ENCODE peak calls at places on chromosomes 12 and 14, in five cellular contexts. X is brain microvascular endothelial cell, J is neural crest cell, Y is lower leg skin, D is epithelial cell of esophagus. R is an unnamed sample.

GRCh38 chr12:119328111-119328510 is 6.4 kb upstream of the CCDC60 start:
- DNase-seq in X (no peak), J (peak; percentile 29), Y (no peak), D (no peak), R (peak; percentile 82)

GRCh38 chr12:11771895-11772502 is 122.5 kb downstream of the ETV6 start:
- DNase-seq in X (peak; percentile 41), J (no peak), Y (no peak), D (peak; percentile 22), R (no peak)

GRCh38 chr12:101620762-101621133 is 26.0 kb downstream of the MYBPC1 start:
- DNase-seq in X (no peak), J (no peak), Y (no peak), D (no peak), R (no peak)

GRCh38 chr12:116628450-116628793 is 69.2 kb downstream of the MAP1LC3B2 start:
- DNase-seq in X (no peak), J (no peak), Y (no peak), D (no peak), R (no peak)

GRCh38 chr12:4116251-4117111 is 157.1 kb upstream of the CCND2 start:
- DNase-seq in X (peak; percentile 83), J (no peak), Y (no peak), D (peak; percentile 77), R (peak; percentile 64)

GRCh38 chr14:69574266-69574953 is at the start of gene CCDC177:
- DNase-seq in X (peak; percentile 43), J (peak; percentile 74), Y (peak; percentile 17), D (peak; percentile 76), R (peak; percentile 75)

GRCh38 chr14:104732355-104732804 is 8.4 kb downstream of the ADSS1 start:
- DNase-seq in X (no peak), J (no peak), Y (no peak), D (peak; percentile 47), R (no peak)

GRCh38 chr12:12913626-12914388 is 22.4 kb downstream of the GPRC5A start:
- DNase-seq in X (no peak), J (no peak), Y (no peak), D (no peak), R (no peak)

GRCh38 chr12:112543666-112544185 is 125.0 kb downstream of the PTPN11 start:
- DNase-seq in X (no peak), J (no peak), Y (no peak), D (no peak), R (no peak)

GRCh38 chr12:90978117-90978770 is 23.3 kb upstream of the CCER1 start:
- DNase-seq in X (peak; percentile 28), J (no peak), Y (no peak), D (peak; percentile 61), R (no peak)

GRCh38 chr12:27537855-27538675 is 14.1 kb downstream of the PPFIBP1 start:
- DNase-seq in X (no peak), J (no peak), Y (no peak), D (no peak), R (no peak)

GRCh38 chr12:94553130-94553519 is 93.5 kb upstream of the CEP83 start:
- DNase-seq in X (peak; percentile 91), J (no peak), Y (no peak), D (peak; percentile 85), R (no peak)

GRCh38 chr14:71138236-71139057 is 231.2 kb downstream of the PCNX1 start:
- DNase-seq in X (no peak), J (no peak), Y (no peak), D (no peak), R (no peak)

GRCh38 chr14:93997082-93997481 is at the start of gene CCDC197:
- DNase-seq in X (no peak), J (no peak), Y (no peak), D (peak; percentile 21), R (no peak)

GRCh38 chr12:67701121-67701520 is 52.6 kb downstream of the DYRK2 start:
- DNase-seq in X (peak; percentile 62), J (no peak), Y (no peak), D (peak; percentile 57), R (no peak)

GRCh38 chr12:11729439-11730150 is 80.1 kb downstream of the ETV6 start:
- DNase-seq in X (no peak), J (no peak), Y (no peak), D (peak; percentile 39), R (no peak)

GRCh38 chr12:47088021-47088944 is 8.5 kb upstream of the AMIGO2 start:
- DNase-seq in X (peak; percentile 56), J (no peak), Y (no peak), D (peak; percentile 96), R (no peak)

GRCh38 chr14:100067971-100068959 is 3.0 kb downstream of the EVL start:
- DNase-seq in X (peak; percentile 48), J (no peak), Y (peak; percentile 44), D (peak; percentile 93), R (no peak)

GRCh38 chr14:99510556-99511139 is 29.4 kb downstream of the CCNK start:
- DNase-seq in X (no peak), J (no peak), Y (no peak), D (no peak), R (no peak)

GRCh38 chr12:8482446-8483080 is 26.8 kb downstream of the CLEC6A start:
- DNase-seq in X (no peak), J (no peak), Y (no peak), D (no peak), R (no peak)

GRCh38 chr12:110528277-110528839 is 26.2 kb downstream of the RAD9B start:
- DNase-seq in X (no peak), J (no peak), Y (no peak), D (no peak), R (no peak)

GRCh38 chr12:124392991-124393790 is 98.3 kb downstream of the RFLNA start:
- DNase-seq in X (peak; percentile 35), J (no peak), Y (no peak), D (peak; percentile 27), R (peak; percentile 67)

GRCh38 chr12:19572920-19573558 is 133.7 kb downstream of the AEBP2 start:
- DNase-seq in X (peak; percentile 69), J (peak; percentile 9), Y (no peak), D (peak; percentile 65), R (peak; percentile 86)

GRCh38 chr14:69614592-69614991 is 3.2 kb downstream of the SUSD6 start:
- DNase-seq in X (no peak), J (no peak), Y (peak; percentile 65), D (no peak), R (no peak)

GRCh38 chr14:58919262-58919661 is 269.2 kb upstream of the DAAM1 start:
- DNase-seq in X (no peak), J (no peak), Y (no peak), D (no peak), R (no peak)

GRCh38 chr14:52077261-52077984 is 8.6 kb upstream of the NID2 start:
- DNase-seq in X (peak; percentile 24), J (no peak), Y (no peak), D (no peak), R (no peak)

GRCh38 chr12:2756756-2757155 is 38.0 kb upstream of the FKBP4 start:
- DNase-seq in X (no peak), J (no peak), Y (no peak), D (no peak), R (peak; percentile 60)

GRCh38 chr12:45543887-45544286 is 185.6 kb upstream of the ARID2 start:
- DNase-seq in X (peak; percentile 73), J (peak; percentile 33), Y (peak; percentile 47), D (peak; percentile 85), R (peak; percentile 64)

GRCh38 chr12:121678721-121679300 is 9.4 kb upstream of the MORN3 start:
- DNase-seq in X (no peak), J (no peak), Y (no peak), D (no peak), R (no peak)

GRCh38 chr12:104458645-104459555 is 2.2 kb downstream of the CHST11 start:
- DNase-seq in X (no peak), J (no peak), Y (no peak), D (peak; percentile 50), R (no peak)

GRCh38 chr12:18794000-18794399 is 56.1 kb downstream of the CAPZA3 start:
- DNase-seq in X (no peak), J (no peak), Y (no peak), D (no peak), R (no peak)

GRCh38 chr14:104601786-104602185 is 2.8 kb downstream of the TMEM179 start:
- DNase-seq in X (no peak), J (no peak), Y (no peak), D (no peak), R (no peak)

GRCh38 chr12:63949902-63950301 is 105.4 kb downstream of the SRGAP1 start:
- DNase-seq in X (no peak), J (no peak), Y (no peak), D (no peak), R (no peak)

GRCh38 chr12:104680506-104680905 is 223.8 kb downstream of the CHST11 start:
- DNase-seq in X (no peak), J (no peak), Y (no peak), D (no peak), R (no peak)

GRCh38 chr12:46944104-46944503 is 118.3 kb upstream of the SLC38A4 start:
- DNase-seq in X (peak; percentile 63), J (no peak), Y (no peak), D (peak; percentile 85), R (no peak)

GRCh38 chr14:34971801-34972200 is 11.0 kb upstream of the SRP54 start:
- DNase-seq in X (peak; percentile 55), J (no peak), Y (no peak), D (peak; percentile 15), R (no peak)

GRCh38 chr12:93502802-93503623 is 35.7 kb downstream of the MRPL42 start:
- DNase-seq in X (peak; percentile 29), J (peak; percentile 51), Y (peak; percentile 28), D (peak; percentile 51), R (no peak)

GRCh38 chr12:124553862-124554428 is 13.5 kb downstream of the NCOR2 start:
- DNase-seq in X (no peak), J (no peak), Y (no peak), D (no peak), R (no peak)

GRCh38 chr14:36313898-36314297 is 6.5 kb downstream of the MBIP start:
- DNase-seq in X (no peak), J (no peak), Y (no peak), D (peak; percentile 7), R (no peak)

GRCh38 chr12:95623554-95624170 is 72.4 kb upstream of the USP44 start:
- DNase-seq in X (peak; percentile 83), J (peak; percentile 40), Y (peak; percentile 50), D (peak; percentile 91), R (peak; percentile 96)